ENCODE peak calls at places on chromosome 4, in six cellular contexts. One of them, this sample, is unnamed.

GRCh38 chr4:158999166-158999682 is 103.7 kb upstream of the RAPGEF2 start:
- DNase-seq in A549: no peak
- DNase-seq in uterus: no peak
- DNase-seq in stomach: no peak
- DNase-seq in lower leg skin: no peak
- DNase-seq in endothelial cell of umbilical vein: no peak
- DNase-seq in this sample: no peak

GRCh38 chr4:168621806-168622589 is 125.1 kb downstream of the PALLD start:
- DNase-seq in A549: no peak
- DNase-seq in uterus: no peak
- DNase-seq in stomach: no peak
- DNase-seq in lower leg skin: no peak
- DNase-seq in endothelial cell of umbilical vein: no peak
- DNase-seq in this sample: no peak

GRCh38 chr4:153036931-153037330 is 100.8 kb downstream of the FHDC1 start:
- DNase-seq in A549: no peak
- DNase-seq in uterus: no peak
- DNase-seq in stomach: no peak
- DNase-seq in lower leg skin: no peak
- DNase-seq in endothelial cell of umbilical vein: no peak
- DNase-seq in this sample: no peak

GRCh38 chr4:118410143-118410542 is 57.3 kb upstream of the PRSS12 start:
- DNase-seq in A549: no peak
- DNase-seq in uterus: no peak
- DNase-seq in stomach: no peak
- DNase-seq in lower leg skin: no peak
- DNase-seq in endothelial cell of umbilical vein: no peak
- DNase-seq in this sample: no peak

GRCh38 chr4:75107703-75108612 is 175.0 kb downstream of the PARM1 start:
- DNase-seq in A549: no peak
- DNase-seq in uterus: no peak
- DNase-seq in stomach: no peak
- DNase-seq in lower leg skin: no peak
- DNase-seq in endothelial cell of umbilical vein: no peak
- DNase-seq in this sample: no peak

GRCh38 chr4:142316913-142317312 is 529.2 kb downstream of the INPP4B start:
- DNase-seq in A549: no peak
- DNase-seq in uterus: no peak
- DNase-seq in stomach: no peak
- DNase-seq in lower leg skin: no peak
- DNase-seq in endothelial cell of umbilical vein: no peak
- DNase-seq in this sample: no peak

GRCh38 chr4:1463088-1463926 is 57.1 kb upstream of the NKX1-1 start:
- DNase-seq in A549: no peak
- DNase-seq in uterus: no peak
- DNase-seq in stomach: peak; percentile 17
- DNase-seq in lower leg skin: no peak
- DNase-seq in endothelial cell of umbilical vein: no peak
- DNase-seq in this sample: no peak

GRCh38 chr4:825969-826330 is at the start of gene CPLX1:
- DNase-seq in A549: no peak
- DNase-seq in uterus: no peak
- DNase-seq in stomach: peak; percentile 39
- DNase-seq in lower leg skin: no peak
- DNase-seq in endothelial cell of umbilical vein: no peak
- DNase-seq in this sample: no peak

GRCh38 chr4:4574792-4575191 is 32.9 kb upstream of the STX18 start:
- DNase-seq in A549: peak; percentile 48
- DNase-seq in uterus: peak; percentile 50
- DNase-seq in stomach: no peak
- DNase-seq in lower leg skin: peak; percentile 74
- DNase-seq in endothelial cell of umbilical vein: peak; percentile 77
- DNase-seq in this sample: no peak

GRCh38 chr4:104447346-104447745 is 47.3 kb downstream of the CXXC4 start:
- DNase-seq in A549: no peak
- DNase-seq in uterus: no peak
- DNase-seq in stomach: no peak
- DNase-seq in lower leg skin: no peak
- DNase-seq in endothelial cell of umbilical vein: no peak
- DNase-seq in this sample: no peak

GRCh38 chr4:2797545-2798305 is 4.8 kb downstream of the SH3BP2 start:
- DNase-seq in A549: no peak
- DNase-seq in uterus: peak; percentile 13
- DNase-seq in stomach: peak; percentile 84
- DNase-seq in lower leg skin: peak; percentile 50
- DNase-seq in endothelial cell of umbilical vein: no peak
- DNase-seq in this sample: no peak

GRCh38 chr4:132344924-132345828 is 803.9 kb upstream of the PCDH10 start:
- DNase-seq in A549: peak; percentile 6
- DNase-seq in uterus: no peak
- DNase-seq in stomach: no peak
- DNase-seq in lower leg skin: no peak
- DNase-seq in endothelial cell of umbilical vein: no peak
- DNase-seq in this sample: no peak

GRCh38 chr4:110970642-110971041 is 347.8 kb upstream of the PITX2 start:
- DNase-seq in A549: peak; percentile 51
- DNase-seq in uterus: no peak
- DNase-seq in stomach: peak; percentile 26
- DNase-seq in lower leg skin: no peak
- DNase-seq in endothelial cell of umbilical vein: peak; percentile 6
- DNase-seq in this sample: peak; percentile 1

GRCh38 chr4:84901173-84901572 is 65.3 kb downstream of the WDFY3 start:
- DNase-seq in A549: no peak
- DNase-seq in uterus: no peak
- DNase-seq in stomach: no peak
- DNase-seq in lower leg skin: no peak
- DNase-seq in endothelial cell of umbilical vein: no peak
- DNase-seq in this sample: no peak

GRCh38 chr4:35975617-35976355 is 268.5 kb downstream of the ARAP2 start:
- DNase-seq in A549: no peak
- DNase-seq in uterus: no peak
- DNase-seq in stomach: no peak
- DNase-seq in lower leg skin: no peak
- DNase-seq in endothelial cell of umbilical vein: no peak
- DNase-seq in this sample: no peak

GRCh38 chr4:148441624-148441985 is 609 bp downstream of the NR3C2 start:
- DNase-seq in A549: no peak
- DNase-seq in uterus: peak; percentile 16
- DNase-seq in stomach: no peak
- DNase-seq in lower leg skin: no peak
- DNase-seq in endothelial cell of umbilical vein: no peak
- DNase-seq in this sample: no peak

GRCh38 chr4:833156-833555 is 7.2 kb upstream of the CPLX1 start:
- DNase-seq in A549: no peak
- DNase-seq in uterus: no peak
- DNase-seq in stomach: no peak
- DNase-seq in lower leg skin: no peak
- DNase-seq in endothelial cell of umbilical vein: no peak
- DNase-seq in this sample: no peak

GRCh38 chr4:16018841-16019240 is 55.9 kb upstream of the FGFBP2 start:
- DNase-seq in A549: no peak
- DNase-seq in uterus: no peak
- DNase-seq in stomach: no peak
- DNase-seq in lower leg skin: no peak
- DNase-seq in endothelial cell of umbilical vein: no peak
- DNase-seq in this sample: no peak

GRCh38 chr4:472881-473574 is 25.9 kb downstream of the ZNF721 start:
- DNase-seq in A549: peak; percentile 20
- DNase-seq in uterus: no peak
- DNase-seq in stomach: no peak
- DNase-seq in lower leg skin: no peak
- DNase-seq in endothelial cell of umbilical vein: peak; percentile 47
- DNase-seq in this sample: no peak

GRCh38 chr4:185738038-185738552 is 73.9 kb downstream of the SORBS2 start:
- DNase-seq in A549: no peak
- DNase-seq in uterus: peak; percentile 48
- DNase-seq in stomach: no peak
- DNase-seq in lower leg skin: peak; percentile 27
- DNase-seq in endothelial cell of umbilical vein: peak; percentile 88
- DNase-seq in this sample: no peak

GRCh38 chr4:183987987-183988392 is 82.9 kb downstream of the STOX2 start:
- DNase-seq in A549: peak; percentile 95
- DNase-seq in uterus: peak; percentile 77
- DNase-seq in stomach: peak; percentile 68
- DNase-seq in lower leg skin: peak; percentile 71
- DNase-seq in endothelial cell of umbilical vein: peak; percentile 55
- DNase-seq in this sample: no peak

GRCh38 chr4:23932935-23933334 is 43.1 kb upstream of the PPARGC1A start:
- DNase-seq in A549: no peak
- DNase-seq in uterus: no peak
- DNase-seq in stomach: no peak
- DNase-seq in lower leg skin: no peak
- DNase-seq in endothelial cell of umbilical vein: no peak
- DNase-seq in this sample: no peak

GRCh38 chr4:54016504-54016903 is 47.9 kb downstream of the CHIC2 start:
- DNase-seq in A549: no peak
- DNase-seq in uterus: no peak
- DNase-seq in stomach: no peak
- DNase-seq in lower leg skin: no peak
- DNase-seq in endothelial cell of umbilical vein: no peak
- DNase-seq in this sample: no peak

GRCh38 chr4:184882276-184882675 is 56.5 kb upstream of the ACSL1 start:
- DNase-seq in A549: no peak
- DNase-seq in uterus: no peak
- DNase-seq in stomach: no peak
- DNase-seq in lower leg skin: no peak
- DNase-seq in endothelial cell of umbilical vein: no peak
- DNase-seq in this sample: no peak

GRCh38 chr4:31054295-31054694 is 334.1 kb downstream of the PCDH7 start:
- DNase-seq in A549: no peak
- DNase-seq in uterus: no peak
- DNase-seq in stomach: no peak
- DNase-seq in lower leg skin: no peak
- DNase-seq in endothelial cell of umbilical vein: no peak
- DNase-seq in this sample: no peak

GRCh38 chr4:13313856-13314255 is 170.3 kb downstream of the RAB28 start:
- DNase-seq in A549: no peak
- DNase-seq in uterus: no peak
- DNase-seq in stomach: no peak
- DNase-seq in lower leg skin: no peak
- DNase-seq in endothelial cell of umbilical vein: no peak
- DNase-seq in this sample: no peak

GRCh38 chr4:7939377-7940108 is at the start of gene AFAP1:
- DNase-seq in A549: peak; percentile 69
- DNase-seq in uterus: peak; percentile 89
- DNase-seq in stomach: peak; percentile 89
- DNase-seq in lower leg skin: peak; percentile 69
- DNase-seq in endothelial cell of umbilical vein: peak; percentile 93
- DNase-seq in this sample: peak; percentile 97
- TF ChIP-seq POLR2A in A549: peak; percentile 26
- TF ChIP-seq POLR2A in uterus: peak; percentile 85
- TF ChIP-seq POLR2A in stomach: no peak
- TF ChIP-seq POLR2A in lower leg skin: no peak
- TF ChIP-seq POLR2A in endothelial cell of umbilical vein: peak; percentile 93
- TF ChIP-seq POLR2A in this sample: no peak

DNA sequence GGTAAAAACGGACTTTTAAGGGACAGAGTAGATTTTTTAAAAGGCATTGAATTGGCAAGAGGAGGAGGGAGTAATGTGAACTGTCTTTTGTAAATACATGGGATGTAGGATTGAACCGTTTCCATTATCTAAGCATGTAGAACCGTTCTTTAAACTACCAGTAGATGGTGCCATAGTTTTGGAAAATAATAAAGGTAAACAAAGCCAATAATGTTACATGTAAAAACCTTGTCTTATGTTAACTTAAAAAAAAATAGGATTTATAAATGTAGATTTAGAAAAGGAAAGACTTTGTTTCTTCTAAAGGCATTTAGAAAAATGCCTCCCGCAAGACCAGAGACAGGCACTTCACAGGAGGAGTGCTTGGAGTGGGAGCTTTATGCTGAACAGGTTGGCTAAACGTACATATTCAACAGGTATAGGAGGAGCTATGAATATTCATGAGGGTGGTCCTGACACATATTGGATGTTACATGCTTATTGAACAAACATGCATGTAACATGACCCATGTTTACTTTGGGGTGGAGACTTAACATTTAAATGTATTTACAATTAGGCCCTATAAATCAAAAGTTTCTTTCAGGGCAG is 45.5 kb upstream of the FAM241A start:
- DNase-seq in A549: peak; percentile 47
- DNase-seq in uterus: no peak
- DNase-seq in stomach: no peak
- DNase-seq in lower leg skin: no peak
- DNase-seq in endothelial cell of umbilical vein: peak; percentile 80
- DNase-seq in this sample: no peak
- TF ChIP-seq POLR2A in A549: no peak
- TF ChIP-seq POLR2A in uterus: no peak
- TF ChIP-seq POLR2A in stomach: no peak
- TF ChIP-seq POLR2A in lower leg skin: no peak
- TF ChIP-seq POLR2A in endothelial cell of umbilical vein: no peak
- TF ChIP-seq POLR2A in this sample: no peak

GRCh38 chr4:58042176-58042575 is 932.0 kb upstream of the IGFBP7 start:
- DNase-seq in A549: no peak
- DNase-seq in uterus: no peak
- DNase-seq in stomach: no peak
- DNase-seq in lower leg skin: no peak
- DNase-seq in endothelial cell of umbilical vein: no peak
- DNase-seq in this sample: no peak
- TF ChIP-seq POLR2A in A549: no peak
- TF ChIP-seq POLR2A in uterus: no peak
- TF ChIP-seq POLR2A in stomach: no peak
- TF ChIP-seq POLR2A in lower leg skin: no peak
- TF ChIP-seq POLR2A in endothelial cell of umbilical vein: no peak
- TF ChIP-seq POLR2A in this sample: no peak

GRCh38 chr4:26346203-26346620 is 25.4 kb downstream of the RBPJ start:
- DNase-seq in A549: no peak
- DNase-seq in uterus: no peak
- DNase-seq in stomach: peak; percentile 40
- DNase-seq in lower leg skin: no peak
- DNase-seq in endothelial cell of umbilical vein: peak; percentile 55
- DNase-seq in this sample: no peak
- TF ChIP-seq POLR2A in A549: no peak
- TF ChIP-seq POLR2A in uterus: no peak
- TF ChIP-seq POLR2A in stomach: no peak
- TF ChIP-seq POLR2A in lower leg skin: no peak
- TF ChIP-seq POLR2A in endothelial cell of umbilical vein: no peak
- TF ChIP-seq POLR2A in this sample: no peak

GRCh38 chr4:37826282-37827029 is at the start of gene PGM2:
- DNase-seq in A549: peak; percentile 78
- DNase-seq in uterus: peak; percentile 81
- DNase-seq in stomach: peak; percentile 89
- DNase-seq in lower leg skin: peak; percentile 84
- DNase-seq in endothelial cell of umbilical vein: peak; percentile 91
- DNase-seq in this sample: peak; percentile 93
- TF ChIP-seq POLR2A in A549: peak; percentile 82
- TF ChIP-seq POLR2A in uterus: peak; percentile 82
- TF ChIP-seq POLR2A in stomach: peak; percentile 75
- TF ChIP-seq POLR2A in lower leg skin: no peak
- TF ChIP-seq POLR2A in endothelial cell of umbilical vein: peak; percentile 87
- TF ChIP-seq POLR2A in this sample: peak; percentile 92